ENCODE peak calls at places on chromosomes 4 and X, in seven cellular contexts. A, I, X, R, Y, S and H are unnamed samples.

GRCh38 chr4:108320066-108320465 is 151.3 kb upstream of the LEF1 start:
- DNase-seq in A (no peak), I (no peak), X (no peak), R (no peak), Y (no peak), S (no peak), H (no peak)

GRCh38 chr4:86927843-86928395 is 6.9 kb upstream of the AFF1 start:
- DNase-seq in A (peak; percentile 99), I (no peak), X (peak; percentile 98), R (no peak), Y (peak; percentile 97), S (no peak), H (peak; percentile 3)

GRCh38 chr4:32499176-32499575 is 1779.0 kb downstream of the PCDH7 start:
- DNase-seq in A (no peak), I (no peak), X (no peak), R (no peak), Y (peak; percentile 89), S (no peak), H (no peak)

GRCh38 chr4:140930556-140930955 is 174.4 kb upstream of the TBC1D9 start:
- DNase-seq in A (no peak), I (no peak), X (no peak), R (no peak), Y (no peak), S (no peak), H (no peak)

GRCh38 chrX:73963682-73964081 is 340.3 kb upstream of the ZCCHC13 start:
- DNase-seq in A (no peak), I (no peak), X (no peak), R (no peak), Y (no peak), S (no peak), H (no peak)

GRCh38 chrX:140712413-140713173 is 3.0 kb downstream of the LINC00632 start:
- DNase-seq in A (peak; percentile 55), I (peak; percentile 94), X (peak; percentile 96), R (peak; percentile 48), Y (no peak), S (peak; percentile 44), H (peak; percentile 82)

GRCh38 chrX:72269671-72270251 is 7.3 kb downstream of the RPS4X start:
- DNase-seq in A (peak; percentile 83), I (no peak), X (peak; percentile 69), R (no peak), Y (no peak), S (no peak), H (no peak)

GRCh38 chr4:11483076-11483475 is 54.4 kb upstream of the HS3ST1 start:
- DNase-seq in A (no peak), I (no peak), X (peak; percentile 50), R (no peak), Y (peak; percentile 15), S (no peak), H (no peak)

GRCh38 chrX:44828008-44828605 is 15.7 kb upstream of the DUSP21 start:
- DNase-seq in A (peak; percentile 93), I (no peak), X (peak; percentile 44), R (no peak), Y (no peak), S (no peak), H (no peak)

GRCh38 chr4:62548108-62548524 is 1348.0 kb downstream of the ADGRL3 start:
- DNase-seq in A (no peak), I (peak; percentile 86), X (no peak), R (no peak), Y (no peak), S (peak; percentile 50), H (peak; percentile 65)

GRCh38 chr4:88780389-88780788 is 82.8 kb upstream of the NAP1L5 start:
- DNase-seq in A (no peak), I (no peak), X (no peak), R (no peak), Y (no peak), S (no peak), H (no peak)

GRCh38 chrX:115561605-115562491 is 874 bp downstream of the PLS3 start:
- DNase-seq in A (peak; percentile 35), I (peak; percentile 69), X (peak; percentile 68), R (peak; percentile 24), Y (peak; percentile 27), S (peak; percentile 52), H (peak; percentile 58)

GRCh38 chrX:148501121-148502066 is 977 bp downstream of the AFF2 start:
- DNase-seq in A (no peak), I (peak; percentile 54), X (no peak), R (peak; percentile 35), Y (no peak), S (peak; percentile 59), H (peak; percentile 56)

GRCh38 chr4:17024430-17024829 is 126.0 kb upstream of the LDB2 start:
- DNase-seq in A (peak; percentile 51), I (no peak), X (no peak), R (no peak), Y (no peak), S (no peak), H (no peak)

GRCh38 chr4:52372747-52373146 is 286.4 kb downstream of the USP46 start:
- DNase-seq in A (no peak), I (no peak), X (no peak), R (no peak), Y (no peak), S (no peak), H (no peak)

GRCh38 chr4:128285085-128286023 is 2.3 kb downstream of the PGRMC2 start:
- DNase-seq in A (no peak), I (no peak), X (no peak), R (no peak), Y (no peak), S (no peak), H (no peak)

GRCh38 chr4:75672461-75673026 is 667 bp downstream of the G3BP2 start:
- DNase-seq in A (peak; percentile 41), I (peak; percentile 78), X (peak; percentile 69), R (peak; percentile 29), Y (peak; percentile 78), S (peak; percentile 69), H (peak; percentile 58)

GRCh38 chrX:22395372-22395771 is 122.7 kb downstream of the CBLL2 start:
- DNase-seq in A (peak; percentile 59), I (no peak), X (peak; percentile 56), R (no peak), Y (no peak), S (no peak), H (no peak)

GRCh38 chr4:663438-664428 is 10.3 kb downstream of the ATP5ME start:
- DNase-seq in A (no peak), I (peak; percentile 38), X (no peak), R (no peak), Y (no peak), S (no peak), H (peak; percentile 82)

GRCh38 chr4:155047755-155048154 is 160.7 kb upstream of the NPY2R start:
- DNase-seq in A (peak; percentile 6), I (no peak), X (no peak), R (no peak), Y (no peak), S (no peak), H (no peak)

GRCh38 chrX:134512566-134512965 is 52.6 kb downstream of the HPRT1 start:
- DNase-seq in A (peak; percentile 89), I (peak; percentile 84), X (peak; percentile 84), R (no peak), Y (peak; percentile 89), S (no peak), H (no peak)

GRCh38 chrX:134513091-134513490 is 53.1 kb downstream of the HPRT1 start:
- DNase-seq in A (peak; percentile 74), I (no peak), X (peak; percentile 70), R (no peak), Y (peak; percentile 21), S (no peak), H (no peak)
- H2AK5ac ChIP-seq in A (no peak overlapping the region), I (no peak overlapping the region), X (no peak overlapping the region), R (no peak overlapping the region), Y (no peak overlapping the region), S (no peak overlapping the region), H (no peak overlapping the region)

DNA sequence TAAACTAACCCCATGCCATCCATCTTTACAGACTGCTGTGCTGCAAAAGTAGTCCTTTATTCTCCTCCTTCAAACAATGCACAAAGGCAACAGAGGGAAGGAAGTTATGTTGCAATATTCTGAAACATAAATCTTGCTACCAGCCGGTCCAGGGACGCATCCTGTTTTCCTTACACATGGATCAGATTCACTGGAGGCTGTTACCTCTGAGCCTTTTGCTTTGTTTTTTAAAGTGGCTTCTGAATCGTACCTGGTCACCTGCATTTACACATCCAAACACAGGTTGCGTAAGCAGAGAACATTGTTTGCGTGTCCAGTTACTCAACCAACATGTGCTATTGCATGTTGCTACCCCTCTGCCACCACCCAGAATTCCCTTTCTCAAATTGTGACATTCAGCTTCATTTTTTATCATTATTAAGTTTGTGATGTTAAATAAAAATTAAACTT is 8.8 kb downstream of the PPARGC1A start:
- DNase-seq in A (no peak), I (no peak), X (peak; percentile 22), R (no peak), Y (peak; percentile 50), S (no peak), H (no peak)
- H3K4me1 ChIP-seq in A (no peaks in the 10 kb centered on the region), I (peaks cover 17% of the 10 kb centered on the region), X (peaks cover 3% of the 10 kb centered on the region), R (peaks cover 11% of the 10 kb centered on the region), Y (peaks cover 13% of the 10 kb centered on the region), S (no peaks in the 10 kb centered on the region), H (peaks cover 23% of the 10 kb centered on the region)

DNA sequence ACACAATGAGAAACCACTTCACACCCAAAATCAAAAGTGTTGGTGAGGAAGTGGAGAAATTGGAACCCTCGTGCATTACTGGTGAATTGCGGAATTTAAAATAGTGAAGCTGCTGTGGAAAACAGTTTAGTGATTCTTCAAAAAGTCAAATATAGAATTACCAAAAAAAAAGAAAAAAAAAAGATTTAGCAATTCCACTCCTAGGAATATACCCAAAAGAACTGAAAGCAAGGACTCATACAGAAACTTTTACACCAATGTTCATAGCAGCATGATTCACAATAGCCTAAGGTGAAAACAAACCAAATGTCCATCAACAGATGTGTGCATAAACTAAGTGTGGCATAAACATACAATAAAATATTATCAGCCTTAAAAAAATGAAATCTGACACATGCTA is 364.3 kb upstream of the FAM241A start:
- DNase-seq in A (no peak), I (no peak), X (no peak), R (no peak), Y (peak; percentile 3), S (no peak), H (no peak)
- H2AK5ac ChIP-seq in A (no peak overlapping the region), I (no peak overlapping the region), X (no peak overlapping the region), R (no peak overlapping the region), Y (no peak overlapping the region), S (no peak overlapping the region), H (no peak overlapping the region)

GRCh38 chr4:39044364-39044946 is 12.2 kb upstream of the TMEM156 start:
- DNase-seq in A (peak; percentile 93), I (peak; percentile 97), X (peak; percentile 97), R (peak; percentile 91), Y (peak; percentile 90), S (peak; percentile 89), H (peak; percentile 94)
- H3K4me1 ChIP-seq in A (peaks cover 20% of the 10 kb centered on the region), I (peaks cover 5% of the 10 kb centered on the region), X (peaks cover 4% of the 10 kb centered on the region), R (peaks cover 6% of the 10 kb centered on the region), Y (peaks cover 12% of the 10 kb centered on the region), S (peaks cover 5% of the 10 kb centered on the region), H (peaks cover 2% of the 10 kb centered on the region)

GRCh38 chr4:186881521-186882220 is 158.0 kb upstream of the FAT1 start:
- DNase-seq in A (peak; percentile 67), I (no peak), X (peak; percentile 65), R (no peak), Y (no peak), S (no peak), H (no peak)

GRCh38 chr4:186882293-186882692 is 158.6 kb upstream of the FAT1 start:
- DNase-seq in A (no peak), I (no peak), X (no peak), R (no peak), Y (no peak), S (no peak), H (no peak)

GRCh38 chr4:186876961-186877626 is 153.4 kb upstream of the FAT1 start:
- DNase-seq in A (no peak), I (no peak), X (no peak), R (no peak), Y (no peak), S (no peak), H (no peak)

GRCh38 chr4:186878203-186878800 is 154.6 kb upstream of the FAT1 start:
- DNase-seq in A (no peak), I (no peak), X (no peak), R (no peak), Y (no peak), S (no peak), H (no peak)
- H2AK5ac ChIP-seq in A (no peak overlapping the region), I (no peak overlapping the region), X (no peak overlapping the region), R (no peak overlapping the region), Y (no peak overlapping the region), S (no peak overlapping the region), H (no peak overlapping the region)